ENCODE peak calls at places on chromosomes 13 and 19, in ten cellular contexts. One of them, this sample, is unnamed.

GRCh38 chr13:80444240-80445015 is 103.5 kb upstream of the SPRY2 start:
- DNase-seq in activated naive CD4-positive, alpha-beta T cell treated with anti-CD3 and anti-CD28 coated beads for 36 hours: no peak
- DNase-seq in kidney glomerular epithelial cell: no peak
- DNase-seq in stimulated activated naive CD8-positive, alpha-beta T cell treated with anti-CD3 and anti-CD28 coated beads, Interleukin-15, amount 100 ng/mL, for 72 hours: no peak
- DNase-seq in fibroblast of gingiva: no peak
- DNase-seq in non-pigmented ciliary epithelial cell: no peak
- DNase-seq in NCI-H345: no peak
- DNase-seq in stimulated activated CD8-positive, alpha-beta memory T cell treated with anti-CD3 and anti-CD28 coated beads, Interleukin-4, amount 100 ng/mL, for 24 hours: no peak
- DNase-seq in HTR-8/SVneo: no peak
- DNase-seq in NCI-H1694 treated with DMSO at 0.1 percent for 48 hours: no peak
- DNase-seq in this sample: no peak

GRCh38 chr19:919157-920050 is 2.3 kb downstream of the KISS1R start:
- DNase-seq in activated naive CD4-positive, alpha-beta T cell treated with anti-CD3 and anti-CD28 coated beads for 36 hours: peak
- DNase-seq in kidney glomerular epithelial cell: no peak
- DNase-seq in stimulated activated naive CD8-positive, alpha-beta T cell treated with anti-CD3 and anti-CD28 coated beads, Interleukin-15, amount 100 ng/mL, for 72 hours: peak
- DNase-seq in fibroblast of gingiva: no peak
- DNase-seq in non-pigmented ciliary epithelial cell: no peak
- DNase-seq in NCI-H345: peak
- DNase-seq in stimulated activated CD8-positive, alpha-beta memory T cell treated with anti-CD3 and anti-CD28 coated beads, Interleukin-4, amount 100 ng/mL, for 24 hours: no peak
- DNase-seq in HTR-8/SVneo: no peak
- DNase-seq in NCI-H1694 treated with DMSO at 0.1 percent for 48 hours: no peak
- DNase-seq in this sample: no peak

GRCh38 chr19:6423499-6424189 is 967 bp downstream of the KHSRP start:
- DNase-seq in activated naive CD4-positive, alpha-beta T cell treated with anti-CD3 and anti-CD28 coated beads for 36 hours: peak
- DNase-seq in kidney glomerular epithelial cell: peak
- DNase-seq in stimulated activated naive CD8-positive, alpha-beta T cell treated with anti-CD3 and anti-CD28 coated beads, Interleukin-15, amount 100 ng/mL, for 72 hours: peak
- DNase-seq in fibroblast of gingiva: peak
- DNase-seq in non-pigmented ciliary epithelial cell: peak
- DNase-seq in NCI-H345: no peak
- DNase-seq in stimulated activated CD8-positive, alpha-beta memory T cell treated with anti-CD3 and anti-CD28 coated beads, Interleukin-4, amount 100 ng/mL, for 24 hours: peak
- DNase-seq in HTR-8/SVneo: peak
- DNase-seq in NCI-H1694 treated with DMSO at 0.1 percent for 48 hours: peak
- DNase-seq in this sample: peak

GRCh38 chr19:11007376-11007775 is 46.5 kb downstream of the SMARCA4 start:
- DNase-seq in activated naive CD4-positive, alpha-beta T cell treated with anti-CD3 and anti-CD28 coated beads for 36 hours: no peak
- DNase-seq in kidney glomerular epithelial cell: no peak
- DNase-seq in stimulated activated naive CD8-positive, alpha-beta T cell treated with anti-CD3 and anti-CD28 coated beads, Interleukin-15, amount 100 ng/mL, for 72 hours: no peak
- DNase-seq in fibroblast of gingiva: no peak
- DNase-seq in non-pigmented ciliary epithelial cell: no peak
- DNase-seq in NCI-H345: no peak
- DNase-seq in stimulated activated CD8-positive, alpha-beta memory T cell treated with anti-CD3 and anti-CD28 coated beads, Interleukin-4, amount 100 ng/mL, for 24 hours: no peak
- DNase-seq in HTR-8/SVneo: no peak
- DNase-seq in NCI-H1694 treated with DMSO at 0.1 percent for 48 hours: no peak
- DNase-seq in this sample: no peak

GRCh38 chr13:29948246-29948645 is 97.8 kb upstream of the UBL3 start:
- DNase-seq in activated naive CD4-positive, alpha-beta T cell treated with anti-CD3 and anti-CD28 coated beads for 36 hours: no peak
- DNase-seq in kidney glomerular epithelial cell: no peak
- DNase-seq in stimulated activated naive CD8-positive, alpha-beta T cell treated with anti-CD3 and anti-CD28 coated beads, Interleukin-15, amount 100 ng/mL, for 72 hours: no peak
- DNase-seq in fibroblast of gingiva: no peak
- DNase-seq in non-pigmented ciliary epithelial cell: no peak
- DNase-seq in NCI-H345: no peak
- DNase-seq in stimulated activated CD8-positive, alpha-beta memory T cell treated with anti-CD3 and anti-CD28 coated beads, Interleukin-4, amount 100 ng/mL, for 24 hours: no peak
- DNase-seq in HTR-8/SVneo: no peak
- DNase-seq in NCI-H1694 treated with DMSO at 0.1 percent for 48 hours: no peak
- DNase-seq in this sample: no peak

GRCh38 chr13:27639186-27639585 is 17.5 kb downstream of the POLR1D start:
- DNase-seq in activated naive CD4-positive, alpha-beta T cell treated with anti-CD3 and anti-CD28 coated beads for 36 hours: no peak
- DNase-seq in kidney glomerular epithelial cell: no peak
- DNase-seq in stimulated activated naive CD8-positive, alpha-beta T cell treated with anti-CD3 and anti-CD28 coated beads, Interleukin-15, amount 100 ng/mL, for 72 hours: no peak
- DNase-seq in fibroblast of gingiva: no peak
- DNase-seq in non-pigmented ciliary epithelial cell: no peak
- DNase-seq in NCI-H345: no peak
- DNase-seq in stimulated activated CD8-positive, alpha-beta memory T cell treated with anti-CD3 and anti-CD28 coated beads, Interleukin-4, amount 100 ng/mL, for 24 hours: no peak
- DNase-seq in HTR-8/SVneo: no peak
- DNase-seq in NCI-H1694 treated with DMSO at 0.1 percent for 48 hours: no peak
- DNase-seq in this sample: no peak

GRCh38 chr13:62320129-62320724 is 904.6 kb upstream of the PCDH20 start:
- DNase-seq in activated naive CD4-positive, alpha-beta T cell treated with anti-CD3 and anti-CD28 coated beads for 36 hours: no peak
- DNase-seq in kidney glomerular epithelial cell: peak
- DNase-seq in stimulated activated naive CD8-positive, alpha-beta T cell treated with anti-CD3 and anti-CD28 coated beads, Interleukin-15, amount 100 ng/mL, for 72 hours: no peak
- DNase-seq in fibroblast of gingiva: peak
- DNase-seq in non-pigmented ciliary epithelial cell: peak
- DNase-seq in NCI-H345: peak
- DNase-seq in stimulated activated CD8-positive, alpha-beta memory T cell treated with anti-CD3 and anti-CD28 coated beads, Interleukin-4, amount 100 ng/mL, for 24 hours: no peak
- DNase-seq in HTR-8/SVneo: peak
- DNase-seq in NCI-H1694 treated with DMSO at 0.1 percent for 48 hours: peak
- DNase-seq in this sample: peak

GRCh38 chr13:43786472-43786765 is 353 bp downstream of the ENOX1 start:
- DNase-seq in activated naive CD4-positive, alpha-beta T cell treated with anti-CD3 and anti-CD28 coated beads for 36 hours: no peak
- DNase-seq in kidney glomerular epithelial cell: no peak
- DNase-seq in stimulated activated naive CD8-positive, alpha-beta T cell treated with anti-CD3 and anti-CD28 coated beads, Interleukin-15, amount 100 ng/mL, for 72 hours: peak
- DNase-seq in fibroblast of gingiva: no peak
- DNase-seq in non-pigmented ciliary epithelial cell: no peak
- DNase-seq in NCI-H345: no peak
- DNase-seq in stimulated activated CD8-positive, alpha-beta memory T cell treated with anti-CD3 and anti-CD28 coated beads, Interleukin-4, amount 100 ng/mL, for 24 hours: no peak
- DNase-seq in HTR-8/SVneo: no peak
- DNase-seq in NCI-H1694 treated with DMSO at 0.1 percent for 48 hours: no peak
- DNase-seq in this sample: no peak

GRCh38 chr19:6272913-6273600 is 6.7 kb downstream of the MLLT1 start:
- DNase-seq in activated naive CD4-positive, alpha-beta T cell treated with anti-CD3 and anti-CD28 coated beads for 36 hours: no peak
- DNase-seq in kidney glomerular epithelial cell: no peak
- DNase-seq in stimulated activated naive CD8-positive, alpha-beta T cell treated with anti-CD3 and anti-CD28 coated beads, Interleukin-15, amount 100 ng/mL, for 72 hours: no peak
- DNase-seq in fibroblast of gingiva: no peak
- DNase-seq in non-pigmented ciliary epithelial cell: no peak
- DNase-seq in NCI-H345: no peak
- DNase-seq in stimulated activated CD8-positive, alpha-beta memory T cell treated with anti-CD3 and anti-CD28 coated beads, Interleukin-4, amount 100 ng/mL, for 24 hours: no peak
- DNase-seq in HTR-8/SVneo: no peak
- DNase-seq in NCI-H1694 treated with DMSO at 0.1 percent for 48 hours: no peak
- DNase-seq in this sample: no peak

GRCh38 chr19:52398091-52398461 is 427 bp downstream of the ZNF528 start:
- DNase-seq in activated naive CD4-positive, alpha-beta T cell treated with anti-CD3 and anti-CD28 coated beads for 36 hours: no peak
- DNase-seq in kidney glomerular epithelial cell: no peak
- DNase-seq in stimulated activated naive CD8-positive, alpha-beta T cell treated with anti-CD3 and anti-CD28 coated beads, Interleukin-15, amount 100 ng/mL, for 72 hours: no peak
- DNase-seq in fibroblast of gingiva: no peak
- DNase-seq in non-pigmented ciliary epithelial cell: no peak
- DNase-seq in NCI-H345: peak
- DNase-seq in stimulated activated CD8-positive, alpha-beta memory T cell treated with anti-CD3 and anti-CD28 coated beads, Interleukin-4, amount 100 ng/mL, for 24 hours: no peak
- DNase-seq in HTR-8/SVneo: no peak
- DNase-seq in NCI-H1694 treated with DMSO at 0.1 percent for 48 hours: no peak
- DNase-seq in this sample: no peak

GRCh38 chr19:38031423-38031770 is 124.4 kb downstream of the SIPA1L3 start:
- DNase-seq in activated naive CD4-positive, alpha-beta T cell treated with anti-CD3 and anti-CD28 coated beads for 36 hours: no peak
- DNase-seq in kidney glomerular epithelial cell: peak
- DNase-seq in stimulated activated naive CD8-positive, alpha-beta T cell treated with anti-CD3 and anti-CD28 coated beads, Interleukin-15, amount 100 ng/mL, for 72 hours: no peak
- DNase-seq in fibroblast of gingiva: no peak
- DNase-seq in non-pigmented ciliary epithelial cell: peak
- DNase-seq in NCI-H345: no peak
- DNase-seq in stimulated activated CD8-positive, alpha-beta memory T cell treated with anti-CD3 and anti-CD28 coated beads, Interleukin-4, amount 100 ng/mL, for 24 hours: no peak
- DNase-seq in HTR-8/SVneo: no peak
- DNase-seq in NCI-H1694 treated with DMSO at 0.1 percent for 48 hours: no peak
- DNase-seq in this sample: peak

GRCh38 chr19:42441047-42441440 is 1.7 kb downstream of the CXCL17 start:
- DNase-seq in activated naive CD4-positive, alpha-beta T cell treated with anti-CD3 and anti-CD28 coated beads for 36 hours: no peak
- DNase-seq in kidney glomerular epithelial cell: no peak
- DNase-seq in stimulated activated naive CD8-positive, alpha-beta T cell treated with anti-CD3 and anti-CD28 coated beads, Interleukin-15, amount 100 ng/mL, for 72 hours: no peak
- DNase-seq in fibroblast of gingiva: no peak
- DNase-seq in non-pigmented ciliary epithelial cell: no peak
- DNase-seq in NCI-H345: no peak
- DNase-seq in stimulated activated CD8-positive, alpha-beta memory T cell treated with anti-CD3 and anti-CD28 coated beads, Interleukin-4, amount 100 ng/mL, for 24 hours: no peak
- DNase-seq in HTR-8/SVneo: no peak
- DNase-seq in NCI-H1694 treated with DMSO at 0.1 percent for 48 hours: no peak
- DNase-seq in this sample: peak

GRCh38 chr19:29666634-29667389 is 1.6 kb downstream of the PLEKHF1 start:
- DNase-seq in activated naive CD4-positive, alpha-beta T cell treated with anti-CD3 and anti-CD28 coated beads for 36 hours: peak
- DNase-seq in kidney glomerular epithelial cell: peak
- DNase-seq in stimulated activated naive CD8-positive, alpha-beta T cell treated with anti-CD3 and anti-CD28 coated beads, Interleukin-15, amount 100 ng/mL, for 72 hours: peak
- DNase-seq in fibroblast of gingiva: peak
- DNase-seq in non-pigmented ciliary epithelial cell: no peak
- DNase-seq in NCI-H345: no peak
- DNase-seq in stimulated activated CD8-positive, alpha-beta memory T cell treated with anti-CD3 and anti-CD28 coated beads, Interleukin-4, amount 100 ng/mL, for 24 hours: no peak
- DNase-seq in HTR-8/SVneo: no peak
- DNase-seq in NCI-H1694 treated with DMSO at 0.1 percent for 48 hours: no peak
- DNase-seq in this sample: peak

GRCh38 chr19:5578094-5578846 is 10.5 kb upstream of the TINCR start:
- DNase-seq in activated naive CD4-positive, alpha-beta T cell treated with anti-CD3 and anti-CD28 coated beads for 36 hours: peak
- DNase-seq in kidney glomerular epithelial cell: peak
- DNase-seq in stimulated activated naive CD8-positive, alpha-beta T cell treated with anti-CD3 and anti-CD28 coated beads, Interleukin-15, amount 100 ng/mL, for 72 hours: peak
- DNase-seq in fibroblast of gingiva: peak
- DNase-seq in non-pigmented ciliary epithelial cell: no peak
- DNase-seq in NCI-H345: peak
- DNase-seq in stimulated activated CD8-positive, alpha-beta memory T cell treated with anti-CD3 and anti-CD28 coated beads, Interleukin-4, amount 100 ng/mL, for 24 hours: peak
- DNase-seq in HTR-8/SVneo: peak
- DNase-seq in NCI-H1694 treated with DMSO at 0.1 percent for 48 hours: peak
- DNase-seq in this sample: no peak

GRCh38 chr13:91356919-91357612 is 9.6 kb downstream of the MIR17HG start:
- DNase-seq in activated naive CD4-positive, alpha-beta T cell treated with anti-CD3 and anti-CD28 coated beads for 36 hours: no peak
- DNase-seq in kidney glomerular epithelial cell: no peak
- DNase-seq in stimulated activated naive CD8-positive, alpha-beta T cell treated with anti-CD3 and anti-CD28 coated beads, Interleukin-15, amount 100 ng/mL, for 72 hours: no peak
- DNase-seq in fibroblast of gingiva: no peak
- DNase-seq in non-pigmented ciliary epithelial cell: no peak
- DNase-seq in NCI-H345: no peak
- DNase-seq in stimulated activated CD8-positive, alpha-beta memory T cell treated with anti-CD3 and anti-CD28 coated beads, Interleukin-4, amount 100 ng/mL, for 24 hours: no peak
- DNase-seq in HTR-8/SVneo: no peak
- DNase-seq in NCI-H1694 treated with DMSO at 0.1 percent for 48 hours: no peak
- DNase-seq in this sample: no peak

GRCh38 chr19:22783651-22784050 is 300 bp downstream of the ZNF99 start:
- DNase-seq in activated naive CD4-positive, alpha-beta T cell treated with anti-CD3 and anti-CD28 coated beads for 36 hours: no peak
- DNase-seq in kidney glomerular epithelial cell: no peak
- DNase-seq in stimulated activated naive CD8-positive, alpha-beta T cell treated with anti-CD3 and anti-CD28 coated beads, Interleukin-15, amount 100 ng/mL, for 72 hours: no peak
- DNase-seq in fibroblast of gingiva: no peak
- DNase-seq in non-pigmented ciliary epithelial cell: no peak
- DNase-seq in NCI-H345: no peak
- DNase-seq in stimulated activated CD8-positive, alpha-beta memory T cell treated with anti-CD3 and anti-CD28 coated beads, Interleukin-4, amount 100 ng/mL, for 24 hours: no peak
- DNase-seq in HTR-8/SVneo: no peak
- DNase-seq in NCI-H1694 treated with DMSO at 0.1 percent for 48 hours: no peak
- DNase-seq in this sample: no peak

GRCh38 chr19:13398780-13399726 is 107.2 kb downstream of the CACNA1A start:
- DNase-seq in activated naive CD4-positive, alpha-beta T cell treated with anti-CD3 and anti-CD28 coated beads for 36 hours: no peak
- DNase-seq in kidney glomerular epithelial cell: peak
- DNase-seq in stimulated activated naive CD8-positive, alpha-beta T cell treated with anti-CD3 and anti-CD28 coated beads, Interleukin-15, amount 100 ng/mL, for 72 hours: no peak
- DNase-seq in fibroblast of gingiva: peak
- DNase-seq in non-pigmented ciliary epithelial cell: peak
- DNase-seq in NCI-H345: no peak
- DNase-seq in stimulated activated CD8-positive, alpha-beta memory T cell treated with anti-CD3 and anti-CD28 coated beads, Interleukin-4, amount 100 ng/mL, for 24 hours: no peak
- DNase-seq in HTR-8/SVneo: peak
- DNase-seq in NCI-H1694 treated with DMSO at 0.1 percent for 48 hours: no peak
- DNase-seq in this sample: peak

GRCh38 chr13:41751734-41752445 is 209.0 kb downstream of the VWA8 start:
- DNase-seq in activated naive CD4-positive, alpha-beta T cell treated with anti-CD3 and anti-CD28 coated beads for 36 hours: no peak
- DNase-seq in kidney glomerular epithelial cell: no peak
- DNase-seq in stimulated activated naive CD8-positive, alpha-beta T cell treated with anti-CD3 and anti-CD28 coated beads, Interleukin-15, amount 100 ng/mL, for 72 hours: no peak
- DNase-seq in fibroblast of gingiva: no peak
- DNase-seq in non-pigmented ciliary epithelial cell: no peak
- DNase-seq in NCI-H345: no peak
- DNase-seq in stimulated activated CD8-positive, alpha-beta memory T cell treated with anti-CD3 and anti-CD28 coated beads, Interleukin-4, amount 100 ng/mL, for 24 hours: no peak
- DNase-seq in HTR-8/SVneo: no peak
- DNase-seq in NCI-H1694 treated with DMSO at 0.1 percent for 48 hours: no peak
- DNase-seq in this sample: peak

GRCh38 chr19:51514866-51515481 is 13.4 kb upstream of the SIGLEC12 start:
- DNase-seq in activated naive CD4-positive, alpha-beta T cell treated with anti-CD3 and anti-CD28 coated beads for 36 hours: peak
- DNase-seq in kidney glomerular epithelial cell: peak
- DNase-seq in stimulated activated naive CD8-positive, alpha-beta T cell treated with anti-CD3 and anti-CD28 coated beads, Interleukin-15, amount 100 ng/mL, for 72 hours: no peak
- DNase-seq in fibroblast of gingiva: peak
- DNase-seq in non-pigmented ciliary epithelial cell: peak
- DNase-seq in NCI-H345: peak
- DNase-seq in stimulated activated CD8-positive, alpha-beta memory T cell treated with anti-CD3 and anti-CD28 coated beads, Interleukin-4, amount 100 ng/mL, for 24 hours: no peak
- DNase-seq in HTR-8/SVneo: peak
- DNase-seq in NCI-H1694 treated with DMSO at 0.1 percent for 48 hours: peak
- DNase-seq in this sample: peak

GRCh38 chr19:42335374-42335936 is 10.0 kb downstream of the MEGF8 start:
- DNase-seq in activated naive CD4-positive, alpha-beta T cell treated with anti-CD3 and anti-CD28 coated beads for 36 hours: no peak
- DNase-seq in kidney glomerular epithelial cell: no peak
- DNase-seq in stimulated activated naive CD8-positive, alpha-beta T cell treated with anti-CD3 and anti-CD28 coated beads, Interleukin-15, amount 100 ng/mL, for 72 hours: no peak
- DNase-seq in fibroblast of gingiva: no peak
- DNase-seq in non-pigmented ciliary epithelial cell: no peak
- DNase-seq in NCI-H345: no peak
- DNase-seq in stimulated activated CD8-positive, alpha-beta memory T cell treated with anti-CD3 and anti-CD28 coated beads, Interleukin-4, amount 100 ng/mL, for 24 hours: no peak
- DNase-seq in HTR-8/SVneo: no peak
- DNase-seq in NCI-H1694 treated with DMSO at 0.1 percent for 48 hours: no peak
- DNase-seq in this sample: no peak

GRCh38 chr13:95226051-95226450 is 75.2 kb downstream of the ABCC4 start:
- DNase-seq in activated naive CD4-positive, alpha-beta T cell treated with anti-CD3 and anti-CD28 coated beads for 36 hours: no peak
- DNase-seq in kidney glomerular epithelial cell: no peak
- DNase-seq in stimulated activated naive CD8-positive, alpha-beta T cell treated with anti-CD3 and anti-CD28 coated beads, Interleukin-15, amount 100 ng/mL, for 72 hours: no peak
- DNase-seq in fibroblast of gingiva: no peak
- DNase-seq in non-pigmented ciliary epithelial cell: no peak
- DNase-seq in NCI-H345: no peak
- DNase-seq in stimulated activated CD8-positive, alpha-beta memory T cell treated with anti-CD3 and anti-CD28 coated beads, Interleukin-4, amount 100 ng/mL, for 24 hours: no peak
- DNase-seq in HTR-8/SVneo: no peak
- DNase-seq in NCI-H1694 treated with DMSO at 0.1 percent for 48 hours: no peak
- DNase-seq in this sample: no peak

GRCh38 chr19:15142313-15142712 is 35.1 kb downstream of the SYDE1 start:
- DNase-seq in activated naive CD4-positive, alpha-beta T cell treated with anti-CD3 and anti-CD28 coated beads for 36 hours: no peak
- DNase-seq in kidney glomerular epithelial cell: no peak
- DNase-seq in stimulated activated naive CD8-positive, alpha-beta T cell treated with anti-CD3 and anti-CD28 coated beads, Interleukin-15, amount 100 ng/mL, for 72 hours: no peak
- DNase-seq in fibroblast of gingiva: no peak
- DNase-seq in non-pigmented ciliary epithelial cell: no peak
- DNase-seq in NCI-H345: no peak
- DNase-seq in stimulated activated CD8-positive, alpha-beta memory T cell treated with anti-CD3 and anti-CD28 coated beads, Interleukin-4, amount 100 ng/mL, for 24 hours: no peak
- DNase-seq in HTR-8/SVneo: no peak
- DNase-seq in NCI-H1694 treated with DMSO at 0.1 percent for 48 hours: no peak
- DNase-seq in this sample: no peak

GRCh38 chr13:104114111-104114510 is 1047.9 kb upstream of the SLC10A2 start:
- DNase-seq in activated naive CD4-positive, alpha-beta T cell treated with anti-CD3 and anti-CD28 coated beads for 36 hours: no peak
- DNase-seq in kidney glomerular epithelial cell: no peak
- DNase-seq in stimulated activated naive CD8-positive, alpha-beta T cell treated with anti-CD3 and anti-CD28 coated beads, Interleukin-15, amount 100 ng/mL, for 72 hours: no peak
- DNase-seq in fibroblast of gingiva: no peak
- DNase-seq in non-pigmented ciliary epithelial cell: peak
- DNase-seq in NCI-H345: no peak
- DNase-seq in stimulated activated CD8-positive, alpha-beta memory T cell treated with anti-CD3 and anti-CD28 coated beads, Interleukin-4, amount 100 ng/mL, for 24 hours: no peak
- DNase-seq in HTR-8/SVneo: no peak
- DNase-seq in NCI-H1694 treated with DMSO at 0.1 percent for 48 hours: no peak
- DNase-seq in this sample: no peak

GRCh38 chr13:111387945-111388600 is 67.6 kb downstream of the TEX29 start:
- DNase-seq in activated naive CD4-positive, alpha-beta T cell treated with anti-CD3 and anti-CD28 coated beads for 36 hours: no peak
- DNase-seq in kidney glomerular epithelial cell: no peak
- DNase-seq in stimulated activated naive CD8-positive, alpha-beta T cell treated with anti-CD3 and anti-CD28 coated beads, Interleukin-15, amount 100 ng/mL, for 72 hours: no peak
- DNase-seq in fibroblast of gingiva: no peak
- DNase-seq in non-pigmented ciliary epithelial cell: no peak
- DNase-seq in NCI-H345: no peak
- DNase-seq in stimulated activated CD8-positive, alpha-beta memory T cell treated with anti-CD3 and anti-CD28 coated beads, Interleukin-4, amount 100 ng/mL, for 24 hours: no peak
- DNase-seq in HTR-8/SVneo: no peak
- DNase-seq in NCI-H1694 treated with DMSO at 0.1 percent for 48 hours: no peak
- DNase-seq in this sample: no peak

GRCh38 chr13:66673401-66673800 is 556.7 kb downstream of the PCDH9 start:
- DNase-seq in activated naive CD4-positive, alpha-beta T cell treated with anti-CD3 and anti-CD28 coated beads for 36 hours: no peak
- DNase-seq in kidney glomerular epithelial cell: peak
- DNase-seq in stimulated activated naive CD8-positive, alpha-beta T cell treated with anti-CD3 and anti-CD28 coated beads, Interleukin-15, amount 100 ng/mL, for 72 hours: no peak
- DNase-seq in fibroblast of gingiva: peak
- DNase-seq in non-pigmented ciliary epithelial cell: peak
- DNase-seq in NCI-H345: no peak
- DNase-seq in stimulated activated CD8-positive, alpha-beta memory T cell treated with anti-CD3 and anti-CD28 coated beads, Interleukin-4, amount 100 ng/mL, for 24 hours: no peak
- DNase-seq in HTR-8/SVneo: no peak
- DNase-seq in NCI-H1694 treated with DMSO at 0.1 percent for 48 hours: no peak
- DNase-seq in this sample: peak

GRCh38 chr19:48768989-48769713 is 13.8 kb downstream of the FGF21 start:
- DNase-seq in activated naive CD4-positive, alpha-beta T cell treated with anti-CD3 and anti-CD28 coated beads for 36 hours: no peak
- DNase-seq in kidney glomerular epithelial cell: no peak
- DNase-seq in stimulated activated naive CD8-positive, alpha-beta T cell treated with anti-CD3 and anti-CD28 coated beads, Interleukin-15, amount 100 ng/mL, for 72 hours: no peak
- DNase-seq in fibroblast of gingiva: no peak
- DNase-seq in non-pigmented ciliary epithelial cell: no peak
- DNase-seq in NCI-H345: no peak
- DNase-seq in stimulated activated CD8-positive, alpha-beta memory T cell treated with anti-CD3 and anti-CD28 coated beads, Interleukin-4, amount 100 ng/mL, for 24 hours: no peak
- DNase-seq in HTR-8/SVneo: no peak
- DNase-seq in NCI-H1694 treated with DMSO at 0.1 percent for 48 hours: no peak
- DNase-seq in this sample: peak

GRCh38 chr13:33644607-33645543 is 173.1 kb upstream of the RFC3 start:
- DNase-seq in activated naive CD4-positive, alpha-beta T cell treated with anti-CD3 and anti-CD28 coated beads for 36 hours: peak
- DNase-seq in kidney glomerular epithelial cell: no peak
- DNase-seq in stimulated activated naive CD8-positive, alpha-beta T cell treated with anti-CD3 and anti-CD28 coated beads, Interleukin-15, amount 100 ng/mL, for 72 hours: no peak
- DNase-seq in fibroblast of gingiva: peak
- DNase-seq in non-pigmented ciliary epithelial cell: no peak
- DNase-seq in NCI-H345: no peak
- DNase-seq in stimulated activated CD8-positive, alpha-beta memory T cell treated with anti-CD3 and anti-CD28 coated beads, Interleukin-4, amount 100 ng/mL, for 24 hours: no peak
- DNase-seq in HTR-8/SVneo: no peak
- DNase-seq in NCI-H1694 treated with DMSO at 0.1 percent for 48 hours: no peak
- DNase-seq in this sample: no peak

GRCh38 chr13:98374750-98375149 is 197.7 kb upstream of the RNF113B start:
- DNase-seq in activated naive CD4-positive, alpha-beta T cell treated with anti-CD3 and anti-CD28 coated beads for 36 hours: no peak
- DNase-seq in kidney glomerular epithelial cell: no peak
- DNase-seq in stimulated activated naive CD8-positive, alpha-beta T cell treated with anti-CD3 and anti-CD28 coated beads, Interleukin-15, amount 100 ng/mL, for 72 hours: no peak
- DNase-seq in fibroblast of gingiva: no peak
- DNase-seq in non-pigmented ciliary epithelial cell: no peak
- DNase-seq in NCI-H345: no peak
- DNase-seq in stimulated activated CD8-positive, alpha-beta memory T cell treated with anti-CD3 and anti-CD28 coated beads, Interleukin-4, amount 100 ng/mL, for 24 hours: no peak
- DNase-seq in HTR-8/SVneo: no peak
- DNase-seq in NCI-H1694 treated with DMSO at 0.1 percent for 48 hours: no peak
- DNase-seq in this sample: no peak